ENCODE peak calls at places on chromosomes 7 and 10, in six cellular contexts. G, C, Z, K, X and W are unnamed samples.
A peak's percentile ranks its signal among the peaks of the same experiment; 100 is the strongest.

GRCh38 chr10:125265579-125265955 is 105.2 kb upstream of the CTBP2 start:
- DNase-seq in G (no peak), C (peak; percentile 34), Z (no peak), K (no peak), X (peak; percentile 49), W (no peak)

GRCh38 chr7:32761451-32762320 is 129.9 kb downstream of the KBTBD2 start:
- DNase-seq in G (no peak), C (no peak), Z (no peak), K (no peak), X (no peak), W (no peak)

GRCh38 chr7:22876986-22877729 is 54.5 kb upstream of the TOMM7 start:
- DNase-seq in G (no peak), C (no peak), Z (no peak), K (no peak), X (no peak), W (no peak)

GRCh38 chr10:49080071-49080470 is 35.3 kb downstream of the VSTM4 start:
- DNase-seq in G (no peak), C (no peak), Z (no peak), K (no peak), X (no peak), W (no peak)

GRCh38 chr7:66640802-66641525 is 12.3 kb downstream of the KCTD7 start:
- DNase-seq in G (no peak), C (no peak), Z (no peak), K (no peak), X (no peak), W (no peak)

GRCh38 chr7:3942778-3943177 is 641.7 kb downstream of the SDK1 start:
- DNase-seq in G (no peak), C (no peak), Z (no peak), K (no peak), X (no peak), W (no peak)

GRCh38 chr7:42192851-42193456 is 44.1 kb downstream of the GLI3 start:
- DNase-seq in G (no peak), C (no peak), Z (no peak), K (no peak), X (no peak), W (no peak)

GRCh38 chr10:22927661-22928403 is at the start of gene ARMC3:
- DNase-seq in G (peak; percentile 68), C (peak; percentile 36), Z (peak; percentile 46), K (peak; percentile 59), X (peak; percentile 50), W (peak; percentile 84)

GRCh38 chr10:7170626-7171322 is 240.1 kb downstream of the SFMBT2 start:
- DNase-seq in G (no peak), C (no peak), Z (no peak), K (no peak), X (no peak), W (peak; percentile 53)

GRCh38 chr10:13328126-13328525 is 20.0 kb downstream of the SEPHS1 start:
- DNase-seq in G (no peak), C (no peak), Z (no peak), K (no peak), X (no peak), W (no peak)

GRCh38 chr10:96714031-96714590 is 6.2 kb downstream of the PIK3AP1 start:
- DNase-seq in G (no peak), C (no peak), Z (no peak), K (no peak), X (peak; percentile 51), W (no peak)

GRCh38 chr10:71086439-71087080 is 125.8 kb upstream of the UNC5B start:
- DNase-seq in G (no peak), C (no peak), Z (no peak), K (no peak), X (no peak), W (no peak)

GRCh38 chr10:131960631-131961046 is 21.1 kb downstream of the BNIP3 start:
- DNase-seq in G (no peak), C (no peak), Z (no peak), K (no peak), X (no peak), W (no peak)

GRCh38 chr7:116258734-116259133 is 48.4 kb downstream of the TES start:
- DNase-seq in G (peak; percentile 47), C (peak; percentile 50), Z (no peak), K (no peak), X (peak; percentile 69), W (no peak)

GRCh38 chr7:48424731-48425130 is 253.5 kb downstream of the ABCA13 start:
- DNase-seq in G (peak; percentile 11), C (peak; percentile 42), Z (no peak), K (no peak), X (no peak), W (no peak)

GRCh38 chr10:44962870-44963738 is 3.5 kb downstream of the RASSF4 start:
- DNase-seq in G (no peak), C (no peak), Z (no peak), K (no peak), X (no peak), W (no peak)